ENCODE peak calls at places on chromosomes 11 and 22, in seven cellular contexts. N, K, X, C, U, H and Y are unnamed samples.

GRCh38 chr22:38422615-38423511 is 32.1 kb downstream of the KCNJ4 start:
- DNase-seq in N (no peak), H (no peak), C (peak), K (no peak), X (no peak), U (no peak), Y (peak)

GRCh38 chr22:29332886-29333496 is 17.5 kb upstream of the RASL10A start:
- DNase-seq in H (no peak), X (no peak), U (no peak), K (no peak), C (no peak), N (no peak), Y (no peak)

GRCh38 chr11:113647108-113647507 is 59.0 kb downstream of the TMPRSS5 start:
- DNase-seq in U (no peak), N (no peak), H (no peak), K (no peak), X (no peak), C (no peak), Y (no peak)

GRCh38 chr11:102733232-102733875 is 8.6 kb upstream of the MMP8 start:
- DNase-seq in K (peak), C (peak), U (no peak), H (no peak), X (peak), N (peak), Y (peak)

GRCh38 chr11:64563966-64564365 is 27.1 kb upstream of the SLC22A12 start:
- DNase-seq in N (no peak), U (no peak), K (no peak), C (no peak), H (no peak), X (no peak), Y (no peak)

GRCh38 chr22:23418159-23418788 is 161.8 kb downstream of the IGLL1 start:
- DNase-seq in X (no peak), K (no peak), H (no peak), U (no peak), N (no peak), C (no peak), Y (no peak)

GRCh38 chr11:43852057-43852636 is 28.5 kb upstream of the ALKBH3 start:
- DNase-seq in C (peak), K (peak), N (peak), X (peak), H (peak), U (peak), Y (peak)

GRCh38 chr11:59551651-59552521 is 40.5 kb downstream of the OR4D9 start:
- DNase-seq in U (no peak), K (peak), C (peak), H (no peak), N (peak), X (peak), Y (peak)

GRCh38 chr11:126482586-126483108 is 127.2 kb downstream of the ST3GAL4 start:
- DNase-seq in X (no peak), C (no peak), H (no peak), N (no peak), U (no peak), K (no peak), Y (no peak)

GRCh38 chr11:47592970-47593369 is 1.2 kb downstream of the C1QTNF4 start:
- DNase-seq in C (no peak), N (no peak), X (no peak), K (no peak), U (no peak), H (no peak), Y (no peak)

GRCh38 chr11:10838906-10839305 is 18.9 kb downstream of the ZBED5 start:
- DNase-seq in U (no peak), K (no peak), C (no peak), H (no peak), X (no peak), N (no peak), Y (no peak)

GRCh38 chr11:108148549-108148948 is 27.2 kb downstream of the ACAT1 start:
- DNase-seq in C (no peak), K (no peak), H (no peak), X (no peak), N (no peak), U (no peak), Y (no peak)

GRCh38 chr11:69657456-69657910 is 16.5 kb downstream of the CCND1 start:
- DNase-seq in H (no peak), U (no peak), X (no peak), K (no peak), N (no peak), C (no peak), Y (no peak)

GRCh38 chr22:17359501-17359900 is 9.8 kb upstream of the CECR2 start:
- DNase-seq in K (no peak), X (no peak), N (peak), C (no peak), H (no peak), U (no peak), Y (no peak)

GRCh38 chr11:114290503-114291239 is 5.5 kb upstream of the NNMT start:
- DNase-seq in K (no peak), C (no peak), H (no peak), X (no peak), U (no peak), N (no peak), Y (no peak)

GRCh38 chr11:9858822-9859221 is 194.9 kb downstream of the SWAP70 start:
- DNase-seq in U (no peak), C (no peak), K (no peak), N (no peak), X (peak), H (no peak), Y (peak)

GRCh38 chr11:73249858-73250773 is 22.0 kb upstream of the P2RY6 start:
- DNase-seq in N (no peak), U (no peak), X (peak), K (no peak), C (peak), H (no peak), Y (no peak)

GRCh38 chr11:3058753-3059664 is 1.8 kb upstream of the CARS1 start:
- DNase-seq in U (peak), X (peak), N (peak), K (peak), C (peak), H (no peak), Y (peak)

GRCh38 chr22:48217596-48217995 is 1455.1 kb downstream of the TBC1D22A start:
- DNase-seq in C (peak), U (no peak), X (no peak), K (no peak), N (no peak), H (no peak), Y (no peak)

GRCh38 chr22:31881198-31881597 is 63.1 kb upstream of the YWHAH start:
- DNase-seq in H (no peak), N (no peak), C (no peak), X (no peak), U (no peak), K (no peak), Y (no peak)

GRCh38 chr11:92424281-92424680 is 199.7 kb downstream of the FAT3 start:
- DNase-seq in X (no peak), H (no peak), N (peak), K (no peak), C (no peak), U (no peak), Y (no peak)

GRCh38 chr11:102061276-102061675 is 14.0 kb downstream of the CFAP300 start:
- DNase-seq in U (no peak), K (no peak), X (no peak), N (peak), H (no peak), C (no peak), Y (no peak)

GRCh38 chr11:8329336-8329735 is 65.7 kb upstream of the LMO1 start:
- DNase-seq in U (no peak), H (no peak), C (no peak), X (no peak), N (no peak), K (no peak), Y (no peak)

GRCh38 chr11:75602916-75603315 is 40.9 kb downstream of the SERPINH1 start:
- DNase-seq in K (no peak), H (no peak), X (peak), N (peak), U (no peak), C (no peak), Y (no peak)

GRCh38 chr11:70544774-70545625 is 146.7 kb downstream of the CTTN start:
- DNase-seq in K (no peak), X (no peak), U (no peak), H (no peak), C (peak), N (no peak), Y (peak)

GRCh38 chr11:71563401-71563800 is 2.0 kb upstream of the KRTAP5-10 start:
- DNase-seq in H (peak), X (peak), K (peak), N (peak), U (peak), C (peak), Y (peak)

GRCh38 chr11:111846063-111846462 is 25.3 kb downstream of the ALG9 start:
- DNase-seq in X (peak), H (no peak), C (no peak), K (no peak), U (peak), N (peak), Y (no peak)

GRCh38 chr11:130181295-130182272 is 22.0 kb downstream of the ST14 start:
- DNase-seq in U (no peak), N (peak), H (no peak), C (no peak), X (peak), K (no peak), Y (no peak)

GRCh38 chr11:111372538-111372937 is 6.5 kb downstream of the POU2AF1 start:
- DNase-seq in U (no peak), K (no peak), H (no peak), N (no peak), C (no peak), X (no peak), Y (no peak)

GRCh38 chr11:73367482-73368024 is 8.6 kb upstream of the RELT start:
- DNase-seq in X (no peak), N (no peak), U (no peak), K (no peak), C (no peak), H (no peak), Y (no peak)